ENCODE peak calls at places on chromosomes 4 and X, in four cellular contexts. C, U, A and O are unnamed samples.

GRCh38 chr4:4333265-4333706 is 43.2 kb downstream of the ZBTB49 start:
- DNase-seq in C (no peak), A (no peak), U (no peak), O (no peak)

GRCh38 chrX:65596270-65596669 is 61.7 kb upstream of the LAS1L start:
- DNase-seq in U (no peak), C (no peak), A (peak; percentile 43), O (no peak)

GRCh38 chrX:113892401-113892800 is 691.5 kb upstream of the HTR2C start:
- DNase-seq in A (no peak), U (no peak), C (no peak), O (no peak)

GRCh38 chrX:48515842-48516241 is 5.8 kb upstream of the EBP start:
- DNase-seq in U (no peak), C (no peak), A (no peak), O (no peak)

GRCh38 chrX:10239611-10240064 is 82.9 kb downstream of the CLCN4 start:
- DNase-seq in U (no peak), A (no peak), C (no peak), O (no peak)

GRCh38 chr4:152594981-152595916 is 59.4 kb upstream of the FBXW7 start:
- DNase-seq in A (peak; percentile 40), C (peak; percentile 28), U (no peak), O (no peak)

GRCh38 chr4:142130636-142131035 is 494.3 kb downstream of the IL15 start:
- DNase-seq in U (no peak), C (no peak), A (no peak), O (no peak)

GRCh38 chr4:7332216-7333023 is 102.3 kb downstream of the PSAPL1 start:
- DNase-seq in A (no peak), U (no peak), C (no peak), O (no peak)

GRCh38 chr4:116512552-116512951 is 572.8 kb downstream of the TRAM1L1 start:
- DNase-seq in U (no peak), A (no peak), C (no peak), O (no peak)

GRCh38 chr4:8472689-8473197 is 32.2 kb downstream of the TRMT44 start:
- DNase-seq in U (no peak), A (no peak), C (no peak), O (no peak)

GRCh38 chr4:15352508-15352907 is 75.3 kb upstream of the C1QTNF7 start:
- DNase-seq in A (no peak), C (no peak), U (no peak), O (no peak)

GRCh38 chr4:73281396-73281795 is 22.8 kb upstream of the ANKRD17 start:
- DNase-seq in A (no peak), C (no peak), U (no peak), O (no peak)

GRCh38 chr4:6271701-6272465 is 2.2 kb downstream of the WFS1 start:
- DNase-seq in C (no peak), A (no peak), U (no peak), O (no peak)

GRCh38 chr4:123824524-123824923 is 427.9 kb downstream of the SPRY1 start:
- DNase-seq in U (no peak), A (no peak), C (no peak), O (peak; percentile 40)

GRCh38 chrX:67353651-67354370 is 190.0 kb upstream of the AR start:
- DNase-seq in C (no peak), A (no peak), U (no peak), O (no peak)

GRCh38 chr4:10032625-10033024 is 11.3 kb upstream of the SLC2A9 start:
- DNase-seq in A (no peak), C (no peak), U (no peak), O (peak; percentile 73)

GRCh38 chr4:114038762-114039392 is 59.4 kb upstream of the ARSJ start:
- DNase-seq in U (no peak), A (no peak), C (no peak), O (peak; percentile 9)

GRCh38 chrX:15714529-15714928 is 23.5 kb upstream of the CA5B start:
- DNase-seq in U (no peak), A (no peak), C (no peak), O (no peak)

GRCh38 chr4:77697860-77698599 is 92.4 kb downstream of the CXCL13 start:
- DNase-seq in U (no peak), A (no peak), C (no peak), O (peak; percentile 34)

GRCh38 chrX:149510386-149510785 is 5.3 kb upstream of the IDS start:
- DNase-seq in A (no peak), C (no peak), U (peak; percentile 14), O (no peak)

GRCh38 chrX:38438321-38438720 is 85.9 kb downstream of the OTC start:
- DNase-seq in A (no peak), C (peak; percentile 39), U (no peak), O (no peak)

GRCh38 chr4:122005064-122005755 is 53.4 kb upstream of the TRPC3 start:
- DNase-seq in A (no peak), C (no peak), U (no peak), O (no peak)
- TF ChIP-seq CBX5 in A (no peak), C (no peak), U (no peak), O (no peak)

DNA sequence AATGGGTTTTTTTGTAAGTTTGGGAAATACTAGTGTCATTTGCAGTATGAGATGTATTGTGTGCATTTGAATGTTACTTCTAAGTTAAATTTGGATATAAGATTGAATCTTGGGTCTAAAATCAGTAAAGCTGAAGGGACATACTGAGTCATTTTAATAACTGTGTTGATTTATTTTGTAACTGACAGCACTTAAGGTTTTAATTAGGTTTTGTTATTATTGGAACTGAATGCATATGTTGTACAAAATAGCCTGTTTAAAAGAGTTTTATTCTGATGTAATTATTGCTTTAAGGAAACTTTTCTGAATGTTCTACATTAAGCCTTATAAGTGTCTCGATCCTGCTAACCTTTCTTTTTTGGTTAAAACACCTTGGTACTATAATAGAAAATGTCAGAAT is 396.6 kb downstream of the MAPK10 start:
- DNase-seq in U (no peak), C (no peak), A (no peak), O (no peak)
- TF ChIP-seq CBX5 in U (no peak), C (no peak), A (no peak), O (no peak)

GRCh38 chrX:14554132-14554715 is 24.9 kb downstream of the GLRA2 start:
- DNase-seq in C (no peak), A (no peak), U (no peak), O (no peak)
- TF ChIP-seq CBX5 in C (no peak), A (no peak), U (no peak), O (no peak)

DNA sequence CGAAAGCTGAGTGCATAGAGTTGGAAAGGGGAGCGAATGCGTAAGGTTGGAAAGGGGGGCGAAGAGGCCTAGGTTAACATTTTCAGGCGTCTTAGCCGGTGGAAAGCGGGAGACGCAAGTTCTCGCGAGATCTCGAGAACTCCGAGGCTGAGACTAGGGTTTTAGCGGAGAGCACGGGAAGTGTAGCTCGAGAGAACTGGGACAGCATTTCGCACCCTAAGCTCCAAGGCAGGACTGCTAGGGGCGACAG is 293 bp upstream of the DDX3X start:
- DNase-seq in C (no peak), U (no peak), A (peak; percentile 91), O (peak; percentile 75)
- TF ChIP-seq CBX5 in C (no peak), U (no peak), A (no peak), O (no peak)

GRCh38 chr4:54067163-54067562 is 2.8 kb upstream of the CHIC2 start:
- DNase-seq in A (no peak), U (no peak), C (no peak), O (no peak)
- TF ChIP-seq CBX5 in A (no peak), U (no peak), C (no peak), O (no peak)